ENCODE peak calls at places on chromosome 19, in ten cellular contexts. G, O, U, Z, M, D, Y, B, J and W are unnamed samples.

GRCh38 chr19:17855333-17856152 is 4.2 kb upstream of the RPL18A start:
- DNase-seq in G (peak), O (peak), U (peak), Z (peak), M (peak), D (peak), Y (peak), B (peak), J (peak), W (peak)

GRCh38 chr19:18183529-18183928 is 9.5 kb upstream of the MPV17L2 start:
- DNase-seq in G (no peak), O (no peak), U (no peak), Z (no peak), M (no peak), D (no peak), Y (no peak), B (no peak), J (no peak), W (no peak)

GRCh38 chr19:30074741-30075460 is 132.9 kb downstream of the URI1 start:
- DNase-seq in G (no peak), O (no peak), U (no peak), Z (no peak), M (no peak), D (no peak), Y (no peak), B (peak), J (no peak), W (no peak)

GRCh38 chr19:9498183-9498902 is at the start of gene ZNF560:
- DNase-seq in G (no peak), O (peak), U (no peak), Z (peak), M (no peak), D (peak), Y (no peak), B (peak), J (no peak), W (peak)

GRCh38 chr19:33458171-33458633 is 63.4 kb downstream of the PEPD start:
- DNase-seq in G (no peak), O (no peak), U (no peak), Z (no peak), M (no peak), D (no peak), Y (no peak), B (no peak), J (no peak), W (no peak)

GRCh38 chr19:4620675-4621074 is 18.6 kb upstream of the TNFAIP8L1 start:
- DNase-seq in G (no peak), O (no peak), U (no peak), Z (no peak), M (no peak), D (no peak), Y (no peak), B (peak), J (no peak), W (no peak)

GRCh38 chr19:2103308-2103707 is 6.6 kb downstream of the IZUMO4 start:
- DNase-seq in G (no peak), O (no peak), U (no peak), Z (no peak), M (no peak), D (no peak), Y (no peak), B (no peak), J (no peak), W (no peak)

GRCh38 chr19:33621811-33622504 is at the start of gene CHST8:
- DNase-seq in G (no peak), O (peak), U (no peak), Z (no peak), M (peak), D (peak), Y (no peak), B (peak), J (peak), W (no peak)

GRCh38 chr19:4052114-4052992 is 14.3 kb downstream of the ZBTB7A start:
- DNase-seq in G (no peak), O (no peak), U (no peak), Z (no peak), M (no peak), D (no peak), Y (no peak), B (peak), J (peak), W (no peak)

GRCh38 chr19:13621413-13621812 is 115.1 kb upstream of the CACNA1A start:
- DNase-seq in G (no peak), O (peak), U (no peak), Z (peak), M (peak), D (peak), Y (no peak), B (peak), J (no peak), W (peak)

GRCh38 chr19:2683430-2683995 is 19.0 kb downstream of the GNG7 start:
- DNase-seq in G (no peak), O (no peak), U (no peak), Z (no peak), M (no peak), D (no peak), Y (no peak), B (peak), J (no peak), W (no peak)

GRCh38 chr19:18464646-18465045 is 26.7 kb upstream of the ISYNA1 start:
- DNase-seq in G (no peak), O (peak), U (no peak), Z (no peak), M (no peak), D (peak), Y (no peak), B (no peak), J (peak), W (peak)